ENCODE peak calls at places on chromosomes 4 and X, in ten cellular contexts. I, Y, M, J, X, Q, L, G, A and F are unnamed samples.

GRCh38 chrX:110509778-110510510 is 151.3 kb downstream of the RTL9 start:
- DNase-seq in I (no peak), Y (no peak), M (no peak), J (no peak), X (no peak), Q (peak), L (no peak), G (no peak), A (no peak), F (no peak)

GRCh38 chr4:188400456-188400855 is 261.2 kb downstream of the TRIML1 start:
- DNase-seq in I (no peak), Y (peak), M (no peak), J (no peak), X (no peak), Q (no peak), L (no peak), G (no peak), A (no peak), F (no peak)

GRCh38 chr4:40916880-40917279 is 167.1 kb downstream of the NSUN7 start:
- DNase-seq in I (peak), Y (peak), M (peak), J (peak), X (peak), Q (no peak), L (no peak), G (no peak), A (no peak), F (no peak)

GRCh38 chrX:24260827-24261550 is 52.9 kb downstream of the SUPT20HL2 start:
- DNase-seq in I (peak), Y (no peak), M (no peak), J (no peak), X (peak), Q (peak), L (no peak), G (peak), A (peak), F (no peak)

GRCh38 chr4:18109677-18110076 is 88.1 kb upstream of the LCORL start:
- DNase-seq in I (no peak), Y (no peak), M (no peak), J (no peak), X (no peak), Q (no peak), L (no peak), G (no peak), A (no peak), F (no peak)

GRCh38 chr4:72857787-72858186 is 211.7 kb downstream of the COX18 start:
- DNase-seq in I (no peak), Y (no peak), M (no peak), J (no peak), X (no peak), Q (peak), L (no peak), G (no peak), A (no peak), F (no peak)

GRCh38 chr4:128385683-128386304 is 98.2 kb upstream of the PGRMC2 start:
- DNase-seq in I (no peak), Y (no peak), M (no peak), J (no peak), X (no peak), Q (peak), L (no peak), G (no peak), A (no peak), F (no peak)

GRCh38 chrX:103793541-103793932 is 16.9 kb downstream of the PLP1 start:
- DNase-seq in I (no peak), Y (no peak), M (no peak), J (no peak), X (no peak), Q (peak), L (no peak), G (no peak), A (no peak), F (no peak)

GRCh38 chrX:10582945-10583344 is 37.4 kb downstream of the MID1 start:
- DNase-seq in I (no peak), Y (no peak), M (no peak), J (no peak), X (no peak), Q (peak), L (no peak), G (no peak), A (peak), F (no peak)

GRCh38 chr4:183867247-183867646 is 37.9 kb upstream of the STOX2 start:
- DNase-seq in I (no peak), Y (no peak), M (no peak), J (no peak), X (no peak), Q (no peak), L (no peak), G (no peak), A (no peak), F (no peak)

GRCh38 chrX:30822068-30822671 is 66.9 kb downstream of the TAB3 start:
- DNase-seq in I (no peak), Y (no peak), M (no peak), J (peak), X (no peak), Q (no peak), L (no peak), G (no peak), A (no peak), F (no peak)

GRCh38 chrX:153723351-153724251 is 586 bp downstream of the BCAP31 start:
- DNase-seq in I (peak), Y (peak), M (peak), J (peak), X (peak), Q (peak), L (no peak), G (no peak), A (no peak), F (no peak)

GRCh38 chr4:147842573-147842972 is 110.7 kb downstream of the ARHGAP10 start:
- DNase-seq in I (no peak), Y (no peak), M (no peak), J (no peak), X (no peak), Q (peak), L (no peak), G (no peak), A (no peak), F (no peak)

GRCh38 chrX:86714441-86714840 is 566.2 kb downstream of the DACH2 start:
- DNase-seq in I (no peak), Y (no peak), M (no peak), J (no peak), X (no peak), Q (no peak), L (no peak), G (no peak), A (no peak), F (no peak)

GRCh38 chrX:1749499-1749898 is 134.6 kb downstream of the ASMT start:
- DNase-seq in I (no peak), Y (no peak), M (no peak), J (no peak), X (no peak), Q (no peak), L (no peak), G (no peak), A (no peak), F (no peak)

GRCh38 chr4:150379454-150379853 is 202.5 kb upstream of the MAB21L2 start:
- DNase-seq in I (no peak), Y (no peak), M (no peak), J (no peak), X (no peak), Q (peak), L (no peak), G (no peak), A (peak), F (no peak)

GRCh38 chr4:71713611-71714203 is 70.2 kb downstream of the GC start:
- DNase-seq in I (no peak), Y (no peak), M (no peak), J (peak), X (no peak), Q (peak), L (no peak), G (no peak), A (peak), F (no peak)

GRCh38 chr4:153131478-153132069 is 72.7 kb upstream of the TRIM2 start:
- DNase-seq in I (no peak), Y (peak), M (no peak), J (no peak), X (no peak), Q (no peak), L (no peak), G (no peak), A (peak), F (no peak)
- TF ChIP-seq CTCF in I (no peak), Y (peak), M (no peak), J (peak), X (no peak), Q (no peak), L (no peak), G (no peak), A (no peak), F (peak)

GRCh38 chr4:159297088-159297487 is 194.2 kb downstream of the RAPGEF2 start:
- DNase-seq in I (no peak), Y (no peak), M (no peak), J (no peak), X (no peak), Q (no peak), L (no peak), G (no peak), A (no peak), F (no peak)
- TF ChIP-seq CTCF in I (no peak), Y (no peak), M (no peak), J (no peak), X (no peak), Q (peak), L (no peak), G (no peak), A (no peak), F (peak)

GRCh38 chrX:118824173-118824782 is 654 bp downstream of the ZCCHC12 start:
- DNase-seq in I (no peak), Y (peak), M (no peak), J (no peak), X (no peak), Q (no peak), L (no peak), G (no peak), A (no peak), F (no peak)
- TF ChIP-seq CTCF in I (no peak), Y (no peak), M (no peak), J (no peak), X (no peak), Q (no peak), L (no peak), G (no peak), A (no peak), F (no peak)

DNA sequence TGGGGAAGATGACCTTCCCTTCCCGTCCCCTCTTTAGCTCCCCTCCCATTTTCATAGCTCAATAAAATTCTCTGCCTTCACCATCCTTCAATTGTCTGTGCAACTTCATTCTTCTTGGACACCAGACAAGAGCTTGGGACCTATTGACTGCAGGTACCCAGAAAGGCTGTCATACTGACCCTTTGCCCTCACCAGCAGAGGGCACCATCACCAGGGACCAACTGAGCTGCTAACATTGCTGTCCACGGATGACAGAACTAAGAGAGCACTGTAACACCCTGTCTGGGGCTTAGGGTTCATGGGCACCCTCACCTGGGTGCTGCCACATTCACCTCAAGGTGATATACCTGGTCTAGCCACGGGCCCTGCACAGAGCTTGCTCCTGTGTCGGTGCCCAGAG is 141.3 kb upstream of the VCX3B start:
- DNase-seq in I (no peak), Y (no peak), M (no peak), J (no peak), X (no peak), Q (no peak), L (no peak), G (no peak), A (no peak), F (no peak)
- TF ChIP-seq CTCF in I (no peak), Y (no peak), M (no peak), J (peak), X (no peak), Q (no peak), L (no peak), G (no peak), A (no peak), F (no peak)

DNA sequence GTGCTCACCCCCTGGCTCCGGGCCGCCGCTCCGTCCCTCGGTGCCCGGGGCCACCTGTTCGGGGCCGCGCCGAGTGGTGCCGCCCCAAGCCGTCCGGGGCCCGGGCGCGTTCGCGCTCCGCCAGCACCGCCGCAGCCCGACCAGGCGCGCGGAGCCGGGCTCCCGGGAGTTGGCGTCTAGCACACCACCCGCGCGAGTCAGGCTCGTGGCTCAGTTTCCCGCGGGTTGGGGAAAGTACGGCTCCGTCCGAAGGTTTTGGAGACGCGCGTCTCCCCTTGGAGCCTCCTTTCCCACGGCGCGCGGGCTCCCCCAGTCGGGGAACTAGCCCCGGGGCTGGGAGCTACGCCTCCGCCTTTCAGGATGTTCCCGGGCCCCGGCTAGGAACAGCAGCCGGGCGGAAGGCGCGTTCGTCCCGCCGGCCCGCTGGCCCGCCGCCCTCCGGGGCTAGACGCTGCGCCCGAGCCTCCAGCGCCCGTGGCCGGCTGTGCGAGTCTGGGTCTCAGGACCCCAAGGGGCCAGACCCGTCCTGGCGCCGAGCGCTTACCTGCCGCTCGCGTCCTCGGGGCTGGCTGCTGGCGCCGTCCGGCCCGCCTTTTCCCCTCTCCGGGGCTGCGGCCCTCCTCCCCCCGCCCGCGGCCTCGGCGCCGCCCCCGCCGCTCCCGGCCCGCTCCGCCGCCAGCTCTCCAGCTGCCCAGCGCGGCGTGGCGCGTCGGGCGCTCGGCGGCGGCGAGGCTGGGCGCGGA is at the start of gene ADGRG2:
- DNase-seq in I (peak), Y (peak), M (peak), J (no peak), X (peak), Q (peak), L (no peak), G (no peak), A (no peak), F (no peak)
- TF ChIP-seq CTCF in I (no peak), Y (no peak), M (no peak), J (no peak), X (no peak), Q (no peak), L (no peak), G (no peak), A (no peak), F (peak)

DNA sequence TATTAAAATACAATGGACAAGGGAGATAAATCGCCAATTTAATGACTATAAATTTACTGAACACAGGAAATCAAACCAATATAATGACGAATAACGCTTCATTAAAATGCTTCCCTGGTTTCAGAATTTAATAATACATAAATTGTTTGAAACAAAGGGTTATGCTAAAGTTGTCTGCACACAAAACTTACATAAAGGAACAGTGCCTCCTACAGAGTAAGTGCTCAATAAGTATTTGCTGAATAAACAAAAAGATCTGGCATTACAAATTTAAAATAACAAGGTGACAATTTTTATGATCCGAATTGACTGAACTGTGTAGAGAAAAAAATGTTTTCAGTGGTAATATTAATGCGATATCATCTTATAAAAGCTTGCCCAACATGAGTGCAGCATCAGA is 69.6 kb downstream of the NOCT start:
- DNase-seq in I (no peak), Y (no peak), M (no peak), J (peak), X (no peak), Q (peak), L (no peak), G (no peak), A (peak), F (no peak)
- TF ChIP-seq CTCF in I (no peak), Y (peak), M (no peak), J (peak), X (no peak), Q (peak), L (no peak), G (no peak), A (peak), F (peak)